ENCODE peak calls at places on chromosome 13, in five cellular contexts. One of them, this sample, is unnamed.

GRCh38 chr13:30846311-30846710 is 59.8 kb upstream of the MEDAG start:
- DNase-seq in substantia nigra: no peak
- DNase-seq in mesenchymal stem cell: peak
- DNase-seq in heart left ventricle: no peak
- DNase-seq in PC-9: peak
- DNase-seq in this sample: no peak

GRCh38 chr13:30963794-30964193 is 31.3 kb downstream of the TEX26 start:
- DNase-seq in PC-9: no peak
- DNase-seq in heart left ventricle: no peak
- DNase-seq in substantia nigra: no peak
- DNase-seq in mesenchymal stem cell: no peak
- DNase-seq in this sample: no peak

GRCh38 chr13:26601669-26602068 is 44.2 kb downstream of the WASF3 start:
- DNase-seq in heart left ventricle: no peak
- DNase-seq in PC-9: no peak
- DNase-seq in mesenchymal stem cell: peak
- DNase-seq in substantia nigra: no peak
- DNase-seq in this sample: no peak

GRCh38 chr13:26679411-26679810 is 81.2 kb downstream of the GPR12 start:
- DNase-seq in heart left ventricle: no peak
- DNase-seq in substantia nigra: no peak
- DNase-seq in PC-9: no peak
- DNase-seq in mesenchymal stem cell: peak
- DNase-seq in this sample: peak

GRCh38 chr13:27379694-27380596 is 44.5 kb upstream of the GTF3A start:
- DNase-seq in substantia nigra: peak
- DNase-seq in heart left ventricle: no peak
- DNase-seq in PC-9: peak
- DNase-seq in mesenchymal stem cell: peak
- DNase-seq in this sample: no peak

GRCh38 chr13:80931766-80932165 is 590.8 kb upstream of the SPRY2 start:
- DNase-seq in PC-9: no peak
- DNase-seq in substantia nigra: no peak
- DNase-seq in mesenchymal stem cell: peak
- DNase-seq in heart left ventricle: no peak
- DNase-seq in this sample: no peak

GRCh38 chr13:43303040-43303729 is 279.8 kb downstream of the DNAJC15 start:
- DNase-seq in substantia nigra: peak
- DNase-seq in PC-9: no peak
- DNase-seq in heart left ventricle: peak
- DNase-seq in mesenchymal stem cell: peak
- DNase-seq in this sample: no peak

GRCh38 chr13:77429320-77430142 is 102.6 kb upstream of the MYCBP2 start:
- DNase-seq in mesenchymal stem cell: no peak
- DNase-seq in heart left ventricle: no peak
- DNase-seq in PC-9: no peak
- DNase-seq in substantia nigra: no peak
- DNase-seq in this sample: peak

GRCh38 chr13:98447881-98448641 is 128.8 kb downstream of the STK24 start:
- DNase-seq in PC-9: no peak
- DNase-seq in substantia nigra: peak
- DNase-seq in mesenchymal stem cell: peak
- DNase-seq in heart left ventricle: peak
- DNase-seq in this sample: no peak

GRCh38 chr13:36163809-36164308 is 32.7 kb upstream of the DCLK1 start:
- DNase-seq in mesenchymal stem cell: no peak
- DNase-seq in PC-9: peak
- DNase-seq in heart left ventricle: peak
- DNase-seq in substantia nigra: no peak
- DNase-seq in this sample: peak

GRCh38 chr13:82800391-82800790 is 1081.9 kb downstream of the SLITRK1 start:
- DNase-seq in PC-9: no peak
- DNase-seq in heart left ventricle: no peak
- DNase-seq in substantia nigra: no peak
- DNase-seq in mesenchymal stem cell: no peak
- DNase-seq in this sample: no peak

GRCh38 chr13:31227063-31227462 is 27.3 kb downstream of the B3GLCT start:
- DNase-seq in mesenchymal stem cell: no peak
- DNase-seq in heart left ventricle: no peak
- DNase-seq in substantia nigra: no peak
- DNase-seq in PC-9: no peak
- DNase-seq in this sample: no peak

GRCh38 chr13:43167058-43167457 is 143.7 kb downstream of the DNAJC15 start:
- DNase-seq in substantia nigra: no peak
- DNase-seq in PC-9: no peak
- DNase-seq in heart left ventricle: no peak
- DNase-seq in mesenchymal stem cell: peak
- DNase-seq in this sample: no peak

GRCh38 chr13:93522486-93522885 is 295.9 kb downstream of the GPC6 start:
- DNase-seq in mesenchymal stem cell: no peak
- DNase-seq in PC-9: no peak
- DNase-seq in heart left ventricle: no peak
- DNase-seq in substantia nigra: no peak
- DNase-seq in this sample: no peak

GRCh38 chr13:95626768-95627167 is 17.7 kb downstream of the DZIP1 start:
- DNase-seq in substantia nigra: no peak
- DNase-seq in PC-9: no peak
- DNase-seq in heart left ventricle: no peak
- DNase-seq in mesenchymal stem cell: no peak
- DNase-seq in this sample: no peak

GRCh38 chr13:90084684-90085290 is 1262.7 kb upstream of the MIR17HG start:
- DNase-seq in heart left ventricle: no peak
- DNase-seq in substantia nigra: no peak
- DNase-seq in mesenchymal stem cell: peak
- DNase-seq in PC-9: no peak
- DNase-seq in this sample: no peak

GRCh38 chr13:42880241-42880640 is 98.9 kb downstream of the FAM216B start:
- DNase-seq in mesenchymal stem cell: no peak
- DNase-seq in PC-9: no peak
- DNase-seq in heart left ventricle: no peak
- DNase-seq in substantia nigra: no peak
- DNase-seq in this sample: no peak

GRCh38 chr13:52161193-52161646 is 1.8 kb upstream of the NEK3 start:
- DNase-seq in substantia nigra: no peak
- DNase-seq in heart left ventricle: no peak
- DNase-seq in PC-9: no peak
- DNase-seq in mesenchymal stem cell: no peak
- DNase-seq in this sample: no peak

GRCh38 chr13:21354721-21355120 is 104.4 kb downstream of the ZDHHC20 start:
- DNase-seq in substantia nigra: no peak
- DNase-seq in heart left ventricle: no peak
- DNase-seq in PC-9: no peak
- DNase-seq in mesenchymal stem cell: no peak
- DNase-seq in this sample: no peak

GRCh38 chr13:72643339-72643989 is 84.0 kb downstream of the MZT1 start:
- DNase-seq in PC-9: peak
- DNase-seq in heart left ventricle: no peak
- DNase-seq in substantia nigra: no peak
- DNase-seq in mesenchymal stem cell: peak
- DNase-seq in this sample: no peak

GRCh38 chr13:100100115-100100879 is 11.4 kb downstream of the PCCA start:
- DNase-seq in heart left ventricle: no peak
- DNase-seq in mesenchymal stem cell: peak
- DNase-seq in PC-9: no peak
- DNase-seq in substantia nigra: no peak
- DNase-seq in this sample: peak

GRCh38 chr13:95624020-95624419 is 20.5 kb downstream of the DZIP1 start:
- DNase-seq in substantia nigra: no peak
- DNase-seq in PC-9: peak
- DNase-seq in mesenchymal stem cell: peak
- DNase-seq in heart left ventricle: no peak
- DNase-seq in this sample: no peak

GRCh38 chr13:109275848-109276247 is 510.5 kb downstream of the IRS2 start:
- DNase-seq in PC-9: no peak
- DNase-seq in heart left ventricle: no peak
- DNase-seq in mesenchymal stem cell: peak
- DNase-seq in substantia nigra: no peak
- DNase-seq in this sample: peak

GRCh38 chr13:59208405-59209195 is 955.1 kb downstream of the DIAPH3 start:
- DNase-seq in PC-9: no peak
- DNase-seq in mesenchymal stem cell: no peak
- DNase-seq in substantia nigra: no peak
- DNase-seq in heart left ventricle: no peak
- DNase-seq in this sample: no peak

GRCh38 chr13:108086678-108087077 is 128.7 kb downstream of the LIG4 start:
- DNase-seq in PC-9: no peak
- DNase-seq in heart left ventricle: no peak
- DNase-seq in mesenchymal stem cell: peak
- DNase-seq in substantia nigra: no peak
- DNase-seq in this sample: no peak

GRCh38 chr13:89393758-89394157 is 1722.6 kb downstream of the SLITRK5 start:
- DNase-seq in PC-9: no peak
- DNase-seq in mesenchymal stem cell: no peak
- DNase-seq in heart left ventricle: no peak
- DNase-seq in substantia nigra: no peak
- DNase-seq in this sample: no peak

GRCh38 chr13:47903836-47904235 is 97.2 kb downstream of the SUCLA2 start:
- DNase-seq in PC-9: peak
- DNase-seq in heart left ventricle: no peak
- DNase-seq in substantia nigra: no peak
- DNase-seq in mesenchymal stem cell: peak
- DNase-seq in this sample: no peak

GRCh38 chr13:84121456-84121855 is 239.2 kb upstream of the SLITRK1 start:
- DNase-seq in heart left ventricle: no peak
- DNase-seq in PC-9: no peak
- DNase-seq in mesenchymal stem cell: no peak
- DNase-seq in substantia nigra: no peak
- DNase-seq in this sample: no peak

GRCh38 chr13:27455331-27455855 is 5.0 kb upstream of the MTIF3 start:
- DNase-seq in mesenchymal stem cell: peak
- DNase-seq in PC-9: no peak
- DNase-seq in substantia nigra: no peak
- DNase-seq in heart left ventricle: no peak
- DNase-seq in this sample: no peak

GRCh38 chr13:28429685-28430290 is 65.1 kb downstream of the FLT1 start:
- DNase-seq in PC-9: no peak
- DNase-seq in heart left ventricle: no peak
- DNase-seq in substantia nigra: no peak
- DNase-seq in mesenchymal stem cell: peak
- DNase-seq in this sample: no peak

GRCh38 chr13:35817642-35818576 is 313.3 kb downstream of the DCLK1 start:
- DNase-seq in PC-9: no peak
- DNase-seq in substantia nigra: no peak
- DNase-seq in heart left ventricle: no peak
- DNase-seq in mesenchymal stem cell: no peak
- DNase-seq in this sample: no peak

GRCh38 chr13:60303166-60303565 is 93.9 kb upstream of the TDRD3 start:
- DNase-seq in mesenchymal stem cell: no peak
- DNase-seq in substantia nigra: no peak
- DNase-seq in PC-9: no peak
- DNase-seq in heart left ventricle: no peak
- DNase-seq in this sample: no peak

GRCh38 chr13:60095300-60095699 is 68.4 kb downstream of the DIAPH3 start:
- DNase-seq in heart left ventricle: no peak
- DNase-seq in PC-9: no peak
- DNase-seq in mesenchymal stem cell: no peak
- DNase-seq in substantia nigra: no peak
- DNase-seq in this sample: no peak

GRCh38 chr13:46170687-46171086 is 11.3 kb downstream of the LCP1 start:
- DNase-seq in substantia nigra: no peak
- DNase-seq in PC-9: no peak
- DNase-seq in heart left ventricle: no peak
- DNase-seq in mesenchymal stem cell: peak
- DNase-seq in this sample: no peak

GRCh38 chr13:37348916-37349653 is 243.6 kb upstream of the CSNK1A1L start:
- DNase-seq in mesenchymal stem cell: peak
- DNase-seq in substantia nigra: no peak
- DNase-seq in PC-9: no peak
- DNase-seq in heart left ventricle: no peak
- DNase-seq in this sample: no peak

GRCh38 chr13:74134777-74135305 is 637 bp upstream of the KLF12 start:
- DNase-seq in mesenchymal stem cell: no peak
- DNase-seq in heart left ventricle: peak
- DNase-seq in substantia nigra: peak
- DNase-seq in PC-9: no peak
- DNase-seq in this sample: no peak

DNA sequence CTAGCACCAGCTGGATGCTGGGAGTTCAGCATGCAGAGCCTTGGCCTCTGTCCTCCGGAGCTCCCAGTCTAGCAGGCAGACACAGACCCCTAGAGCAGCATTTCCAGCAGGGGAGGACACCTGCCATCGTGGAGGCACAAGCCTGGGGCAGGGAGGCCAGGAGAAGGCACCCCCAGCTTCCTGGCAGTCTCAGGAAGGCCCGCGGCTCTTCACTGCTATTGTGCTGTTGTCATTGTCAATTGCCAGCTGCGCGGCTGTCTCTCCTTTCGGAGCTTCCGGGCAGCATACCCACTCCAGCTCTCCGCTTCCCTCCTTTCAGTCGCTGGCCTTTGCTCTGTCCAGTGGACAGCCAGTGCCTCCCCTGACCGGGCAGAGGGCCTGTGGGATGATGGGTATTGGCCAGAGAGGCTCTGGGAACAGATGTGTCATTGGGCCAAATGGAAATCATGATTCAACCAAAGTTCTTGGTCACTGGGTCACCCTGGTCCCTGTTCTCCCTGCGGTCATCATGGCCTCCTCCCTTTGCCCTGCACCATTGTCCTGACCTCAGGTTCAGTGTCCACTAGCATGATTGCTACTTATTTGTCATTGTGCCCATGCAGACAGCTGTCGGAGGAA is 93.0 kb downstream of the SLC7A1 start:
- DNase-seq in heart left ventricle: no peak
- DNase-seq in mesenchymal stem cell: no peak
- DNase-seq in PC-9: no peak
- DNase-seq in substantia nigra: no peak
- DNase-seq in this sample: no peak
- H3K27ac ChIP-seq in heart left ventricle: no peak
- H3K27ac ChIP-seq in mesenchymal stem cell: no peak
- H3K27ac ChIP-seq in PC-9: no peak
- H3K27ac ChIP-seq in substantia nigra: no peak
- H3K27ac ChIP-seq in this sample: no peak

GRCh38 chr13:33520480-33520839 is 234.9 kb upstream of the STARD13 start:
- DNase-seq in substantia nigra: no peak
- DNase-seq in heart left ventricle: no peak
- DNase-seq in PC-9: no peak
- DNase-seq in mesenchymal stem cell: no peak
- DNase-seq in this sample: no peak
- H3K27ac ChIP-seq in substantia nigra: no peak
- H3K27ac ChIP-seq in heart left ventricle: no peak
- H3K27ac ChIP-seq in PC-9: no peak
- H3K27ac ChIP-seq in mesenchymal stem cell: no peak
- H3K27ac ChIP-seq in this sample: no peak

DNA sequence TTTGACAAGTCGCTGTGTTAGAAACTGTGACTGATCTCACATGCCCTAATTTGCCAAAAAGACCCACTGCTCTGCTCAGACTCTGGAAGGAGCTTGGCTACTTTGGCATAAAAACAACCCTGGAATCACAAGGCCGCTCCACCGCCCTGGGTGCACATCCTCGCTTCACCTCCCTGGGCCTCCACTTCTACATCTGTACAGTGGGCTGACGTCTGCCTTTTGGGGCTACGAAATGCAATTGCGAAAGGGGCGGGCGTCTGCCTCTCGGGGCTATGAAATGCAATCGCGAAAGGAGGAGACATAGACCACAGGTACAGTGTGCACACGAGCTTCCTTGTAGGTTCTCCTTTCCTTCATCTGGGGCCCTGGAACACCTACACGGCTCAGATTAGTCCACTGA is 74.2 kb downstream of the SLC7A1 start:
- DNase-seq in mesenchymal stem cell: no peak
- DNase-seq in substantia nigra: no peak
- DNase-seq in heart left ventricle: no peak
- DNase-seq in PC-9: no peak
- DNase-seq in this sample: no peak
- H3K27ac ChIP-seq in mesenchymal stem cell: peak
- H3K27ac ChIP-seq in substantia nigra: no peak
- H3K27ac ChIP-seq in heart left ventricle: peak
- H3K27ac ChIP-seq in PC-9: no peak
- H3K27ac ChIP-seq in this sample: no peak

GRCh38 chr13:91889641-91890040 is 491.2 kb downstream of the GPC5 start:
- DNase-seq in mesenchymal stem cell: peak
- DNase-seq in heart left ventricle: no peak
- DNase-seq in PC-9: no peak
- DNase-seq in substantia nigra: no peak
- DNase-seq in this sample: no peak
- H3K27ac ChIP-seq in mesenchymal stem cell: no peak
- H3K27ac ChIP-seq in heart left ventricle: no peak
- H3K27ac ChIP-seq in PC-9: no peak
- H3K27ac ChIP-seq in substantia nigra: no peak
- H3K27ac ChIP-seq in this sample: no peak

This sample was measured in epithelial cell of prostate.